ENCODE peak calls at places on chromosomes 16 and 17, in six cellular contexts. Y is EL, U is ELF-1, Q is cerebellar cortex, C is T1000, P is fibroblast of lung. N is an unnamed sample.

GRCh38 chr16:70320121-70320520 is 21.1 kb downstream of the DDX19B start:
- DNase-seq in U (no peak), P (no peak), C (no peak), Q (no peak), Y (no peak), N (no peak)

GRCh38 chr17:8473451-8474192 is 37.9 kb downstream of the NDEL1 start:
- DNase-seq in C (no peak), P (no peak), Q (no peak), U (no peak), Y (no peak), N (no peak)

GRCh38 chr16:15686287-15686686 is 36.2 kb downstream of the NDE1 start:
- DNase-seq in Q (no peak), P (no peak), U (no peak), Y (no peak), C (no peak), N (no peak)

GRCh38 chr17:32299579-32300158 is 34.0 kb downstream of the RHBDL3 start:
- DNase-seq in Y (no peak), C (no peak), Q (no peak), U (no peak), P (no peak), N (no peak)

GRCh38 chr17:1673041-1673790 is 11.5 kb downstream of the PRPF8 start:
- DNase-seq in U (no peak), Y (no peak), C (no peak), Q (peak), P (no peak), N (peak)

GRCh38 chr16:54242199-54242598 is 44.4 kb downstream of the IRX3 start:
- DNase-seq in Y (no peak), P (no peak), Q (no peak), U (peak), C (no peak), N (no peak)

GRCh38 chr17:21296097-21297025 is 11.8 kb downstream of the MAP2K3 start:
- DNase-seq in P (no peak), C (no peak), Q (no peak), U (no peak), Y (no peak), N (no peak)

GRCh38 chr16:4358831-4359561 is 7.9 kb upstream of the PAM16 start:
- DNase-seq in Q (peak), C (peak), P (peak), U (peak), Y (peak), N (peak)

GRCh38 chr17:13736915-13737314 is 135.2 kb upstream of the HS3ST3A1 start:
- DNase-seq in P (no peak), Q (no peak), Y (peak), U (no peak), C (no peak), N (no peak)

GRCh38 chr17:10210151-10210574 is 11.8 kb upstream of the GAS7 start:
- DNase-seq in Q (no peak), P (peak), Y (no peak), C (peak), U (peak), N (no peak)

GRCh38 chr16:87160218-87160617 is 157.0 kb downstream of the C16orf95 start:
- DNase-seq in Y (no peak), Q (no peak), P (peak), C (no peak), U (peak), N (no peak)

GRCh38 chr16:49664221-49665215 is 191.4 kb downstream of the ZNF423 start:
- DNase-seq in P (no peak), U (peak), Y (no peak), Q (no peak), C (no peak), N (no peak)

GRCh38 chr17:21353326-21354010 is 22.7 kb upstream of the KCNJ12 start:
- DNase-seq in Y (no peak), P (peak), Q (no peak), U (no peak), C (no peak), N (no peak)

GRCh38 chr17:39014795-39015545 is 47.8 kb upstream of the FBXO47 start:
- DNase-seq in Q (no peak), Y (no peak), P (no peak), C (peak), U (peak), N (no peak)

GRCh38 chr17:68707032-68707431 is 105.9 kb upstream of the FAM20A start:
- DNase-seq in Y (peak), P (no peak), C (peak), Q (no peak), U (peak), N (no peak)

GRCh38 chr16:84600343-84601229 is 17.3 kb downstream of the COTL1 start:
- DNase-seq in P (peak), Y (no peak), Q (no peak), U (no peak), C (no peak), N (no peak)

GRCh38 chr17:7707446-7707845 is 2.4 kb downstream of the EFNB3 start:
- DNase-seq in C (no peak), Y (no peak), U (no peak), P (no peak), Q (no peak), N (no peak)

GRCh38 chr16:87800497-87800896 is 34.7 kb upstream of the KLHDC4 start:
- DNase-seq in U (no peak), Y (no peak), C (no peak), Q (no peak), P (no peak), N (no peak)

GRCh38 chr16:73002836-73003235 is 45.1 kb downstream of the ZFHX3 start:
- DNase-seq in U (no peak), Y (peak), P (peak), C (no peak), Q (no peak), N (no peak)

GRCh38 chr17:8673621-8674020 is 43.1 kb upstream of the MYH10 start:
- DNase-seq in C (no peak), Q (no peak), Y (no peak), P (no peak), U (no peak), N (no peak)

GRCh38 chr17:819251-819650 is 37.1 kb downstream of the MRM3 start:
- DNase-seq in Q (no peak), U (no peak), C (no peak), Y (no peak), P (no peak), N (no peak)

GRCh38 chr17:81342700-81343070 is 47.6 kb upstream of the SLC38A10 start:
- DNase-seq in Y (no peak), C (no peak), Q (no peak), P (no peak), U (no peak), N (no peak)

GRCh38 chr17:79752175-79752574 is 21.4 kb downstream of the ENPP7 start:
- DNase-seq in Q (no peak), U (no peak), C (no peak), P (no peak), Y (no peak), N (no peak)

GRCh38 chr16:82943371-82943770 is 316.6 kb downstream of the CDH13 start:
- DNase-seq in Q (no peak), P (no peak), Y (no peak), C (no peak), U (no peak), N (no peak)

GRCh38 chr17:50956750-50957523 is 90.8 kb upstream of the TOB1 start:
- DNase-seq in P (peak), Q (peak), C (no peak), U (peak), Y (peak), N (peak)

GRCh38 chr16:78437352-78437968 is 338.0 kb downstream of the WWOX start:
- DNase-seq in P (peak), Y (no peak), U (no peak), Q (peak), C (no peak), N (peak)

GRCh38 chr16:7025616-7026190 is 306.9 kb upstream of the RBFOX1 start:
- DNase-seq in Q (peak), Y (no peak), C (no peak), P (no peak), U (peak), N (peak)

GRCh38 chr17:37676115-37676925 is 33.1 kb upstream of the DDX52 start:
- DNase-seq in C (no peak), Q (no peak), P (no peak), Y (peak), U (no peak), N (no peak)

GRCh38 chr17:78239489-78239931 is 8.1 kb downstream of the TMEM235 start:
- DNase-seq in U (no peak), Q (no peak), Y (no peak), C (no peak), P (no peak), N (no peak)

GRCh38 chr17:80706454-80706853 is 161.8 kb downstream of the RPTOR start:
- DNase-seq in U (peak), C (no peak), P (no peak), Y (no peak), Q (no peak), N (no peak)

GRCh38 chr17:73320601-73321264 is 8.9 kb upstream of the CDC42EP4 start:
- DNase-seq in Y (no peak), U (no peak), C (no peak), Q (no peak), P (no peak), N (no peak)

N was measured in cerebellum.